ENCODE peak calls at places on chromosomes 2 and 18, in four cellular contexts. J is vagina, P is SK-N-SH, G is transverse colon. C is an unnamed sample.

GRCh38 chr2:68438455-68439303 is 28.4 kb downstream of the FBXO48 start:
- DNase-seq in G (no peak), P (no peak), J (no peak), C (no peak)

GRCh38 chr2:234435836-234436481 is 60.9 kb downstream of the ARL4C start:
- DNase-seq in G (no peak), P (no peak), J (no peak), C (no peak)

GRCh38 chr2:58428286-58428552 is 187.1 kb upstream of the FANCL start:
- DNase-seq in G (no peak), J (no peak), P (no peak), C (no peak)

GRCh38 chr2:104658840-104659591 is 194.9 kb upstream of the POU3F3 start:
- DNase-seq in P (no peak), J (no peak), G (no peak), C (no peak)

GRCh38 chr2:18855027-18855426 is 265.7 kb upstream of the NT5C1B start:
- DNase-seq in G (no peak), P (no peak), J (no peak), C (no peak)

GRCh38 chr18:26479686-26480079 is 68.7 kb downstream of the KCTD1 start:
- DNase-seq in G (no peak), J (no peak), P (no peak), C (no peak)

GRCh38 chr2:237482485-237482884 is 4.6 kb upstream of the MLPH start:
- DNase-seq in P (peak; percentile 58), J (peak; percentile 97), G (peak; percentile 69), C (peak; percentile 93)

GRCh38 chr2:74867841-74868658 is 34.1 kb downstream of the HK2 start:
- DNase-seq in J (no peak), P (no peak), G (no peak), C (no peak)

GRCh38 chr2:88737385-88737784 is 45.9 kb downstream of the RPIA start:
- DNase-seq in J (no peak), P (no peak), G (no peak), C (no peak)

GRCh38 chr2:48104418-48104817 is 198.1 kb upstream of the FBXO11 start:
- DNase-seq in J (no peak), G (no peak), P (no peak), C (no peak)

GRCh38 chr2:68251855-68252406 is 401 bp downstream of the PPP3R1 start:
- DNase-seq in G (peak; percentile 29), P (peak; percentile 71), J (no peak), C (peak; percentile 82)

GRCh38 chr2:217666338-217666737 is 336.5 kb downstream of the TNS1 start:
- DNase-seq in P (no peak), J (no peak), G (no peak), C (peak; percentile 6)

GRCh38 chr2:240774856-240775255 is 45.2 kb downstream of the KIF1A start:
- DNase-seq in G (no peak), P (no peak), J (no peak), C (no peak)

GRCh38 chr2:33904801-33905200 is 305.7 kb upstream of the FAM98A start:
- DNase-seq in P (no peak), J (no peak), G (no peak), C (no peak)

GRCh38 chr2:197934926-197935274 is 130.5 kb downstream of the PLCL1 start:
- DNase-seq in G (no peak), J (no peak), P (no peak), C (no peak)

GRCh38 chr2:43129676-43130547 is 96.5 kb downstream of the ZFP36L2 start:
- DNase-seq in G (peak; percentile 60), P (peak; percentile 44), J (peak; percentile 85), C (no peak)

GRCh38 chr2:100535850-100536249 is 26.9 kb upstream of the PDCL3 start:
- DNase-seq in J (no peak), G (no peak), P (no peak), C (no peak)

GRCh38 chr2:29518988-29519925 is 402.1 kb downstream of the ALK start:
- DNase-seq in G (no peak), P (no peak), J (peak; percentile 56), C (no peak)

GRCh38 chr2:231530099-231531085 is at the start of gene NMUR1:
- DNase-seq in P (peak; percentile 93), G (peak; percentile 67), J (no peak), C (no peak)

GRCh38 chr2:72154386-72154785 is 6.7 kb upstream of the CYP26B1 start:
- DNase-seq in J (peak; percentile 29), G (no peak), P (no peak), C (no peak)

GRCh38 chr18:21853972-21854563 is 113.5 kb downstream of the MIB1 start:
- DNase-seq in G (no peak), J (no peak), P (no peak), C (no peak)

GRCh38 chr2:198129609-198130008 is 325.2 kb downstream of the PLCL1 start:
- DNase-seq in G (no peak), P (no peak), J (no peak), C (no peak)

GRCh38 chr2:219498280-219499057 is at the start of gene GMPPA:
- DNase-seq in G (peak; percentile 98), P (peak; percentile 93), J (peak; percentile 99), C (peak; percentile 98)

GRCh38 chr2:200845194-200845593 is 19.3 kb downstream of the CLK1 start:
- DNase-seq in J (no peak), P (no peak), G (no peak), C (no peak)

GRCh38 chr2:17331636-17332035 is 186.6 kb downstream of the RAD51AP2 start:
- DNase-seq in P (no peak), G (no peak), J (no peak), C (no peak)

GRCh38 chr2:46929612-46930011 is 14.0 kb upstream of the MCFD2 start:
- DNase-seq in P (no peak), J (no peak), G (no peak), C (no peak)

GRCh38 chr2:289362-290089 is 1.6 kb upstream of the ALKAL2 start:
- DNase-seq in G (peak; percentile 32), P (peak; percentile 64), J (no peak), C (no peak)

GRCh38 chr18:30486856-30487255 is 555.7 kb downstream of the DSC3 start:
- DNase-seq in P (no peak), G (no peak), J (no peak), C (no peak)

GRCh38 chr2:42755161-42755900 is 8.6 kb downstream of the OXER1 start:
- DNase-seq in G (no peak), P (peak; percentile 56), J (peak; percentile 84), C (no peak)

GRCh38 chr2:105773568-105773967 is 28.9 kb downstream of the NCK2 start:
- DNase-seq in G (no peak), P (no peak), J (no peak), C (no peak)

GRCh38 chr2:182852090-182852489 is 14.3 kb downstream of the FRZB start:
- DNase-seq in G (no peak), J (no peak), P (no peak), C (no peak)

GRCh38 chr2:20113986-20114938 is 62.8 kb upstream of the LAPTM4A start:
- DNase-seq in G (peak; percentile 41), P (no peak), J (no peak), C (no peak)

GRCh38 chr2:158473719-158474392 is 17.1 kb downstream of the PKP4 start:
- DNase-seq in P (no peak), J (no peak), G (no peak), C (no peak)

GRCh38 chr2:164903944-164904343 is 51.4 kb downstream of the SLC38A11 start:
- DNase-seq in P (no peak), G (no peak), J (no peak), C (no peak)

GRCh38 chr2:208254118-208254870 is 577 bp downstream of the IDH1 start:
- DNase-seq in G (peak; percentile 88), J (peak; percentile 92), P (peak; percentile 90), C (peak; percentile 88)
- TF ChIP-seq POLR2AphosphoS5 in G (no peak), J (no peak), P (no peak), C (no peak)

DNA sequence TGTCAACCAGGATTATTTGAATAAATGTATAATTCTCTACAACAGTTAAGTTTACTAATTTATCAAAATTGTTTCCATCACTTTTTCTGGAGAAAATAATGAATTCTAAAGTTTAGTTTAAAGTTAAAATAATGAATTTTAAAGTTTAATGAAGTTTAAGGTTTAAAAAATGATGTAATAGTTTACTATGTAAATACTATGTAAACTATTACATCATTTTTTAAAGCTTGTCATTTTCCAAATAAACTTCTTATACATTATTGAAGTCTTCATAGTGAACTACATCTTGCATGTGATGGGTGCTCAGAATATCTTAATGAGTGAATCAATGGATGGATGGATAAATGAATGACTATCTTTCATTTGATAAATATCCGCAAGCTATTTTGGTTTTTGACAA is 38.8 kb downstream of the CD28 start:
- DNase-seq in G (no peak), P (no peak), J (no peak), C (no peak)
- H3K4me1 ChIP-seq in G (no peaks in the 10 kb centered on the region), P (peaks cover 11% of the 10 kb centered on the region), J (no peaks in the 10 kb centered on the region), C (peaks cover 3% of the 10 kb centered on the region)

GRCh38 chr2:45728458-45728942 is 77.0 kb downstream of the PRKCE start:
- DNase-seq in P (no peak), G (no peak), J (no peak), C (no peak)

GRCh38 chr2:45732946-45733345 is 81.5 kb downstream of the PRKCE start:
- DNase-seq in P (no peak), J (no peak), G (no peak), C (no peak)

GRCh38 chr2:45731146-45731545 is 79.7 kb downstream of the PRKCE start:
- DNase-seq in P (no peak), G (no peak), J (no peak), C (no peak)

GRCh38 chr2:45732436-45732835 is 81.0 kb downstream of the PRKCE start:
- DNase-seq in G (no peak), P (no peak), J (no peak), C (no peak)

GRCh38 chr2:45729753-45730512 is 78.5 kb downstream of the PRKCE start:
- DNase-seq in P (no peak), G (no peak), J (no peak), C (no peak)
- TF ChIP-seq POLR2AphosphoS5 in P (no peak), G (no peak), J (no peak), C (no peak)

DNA sequence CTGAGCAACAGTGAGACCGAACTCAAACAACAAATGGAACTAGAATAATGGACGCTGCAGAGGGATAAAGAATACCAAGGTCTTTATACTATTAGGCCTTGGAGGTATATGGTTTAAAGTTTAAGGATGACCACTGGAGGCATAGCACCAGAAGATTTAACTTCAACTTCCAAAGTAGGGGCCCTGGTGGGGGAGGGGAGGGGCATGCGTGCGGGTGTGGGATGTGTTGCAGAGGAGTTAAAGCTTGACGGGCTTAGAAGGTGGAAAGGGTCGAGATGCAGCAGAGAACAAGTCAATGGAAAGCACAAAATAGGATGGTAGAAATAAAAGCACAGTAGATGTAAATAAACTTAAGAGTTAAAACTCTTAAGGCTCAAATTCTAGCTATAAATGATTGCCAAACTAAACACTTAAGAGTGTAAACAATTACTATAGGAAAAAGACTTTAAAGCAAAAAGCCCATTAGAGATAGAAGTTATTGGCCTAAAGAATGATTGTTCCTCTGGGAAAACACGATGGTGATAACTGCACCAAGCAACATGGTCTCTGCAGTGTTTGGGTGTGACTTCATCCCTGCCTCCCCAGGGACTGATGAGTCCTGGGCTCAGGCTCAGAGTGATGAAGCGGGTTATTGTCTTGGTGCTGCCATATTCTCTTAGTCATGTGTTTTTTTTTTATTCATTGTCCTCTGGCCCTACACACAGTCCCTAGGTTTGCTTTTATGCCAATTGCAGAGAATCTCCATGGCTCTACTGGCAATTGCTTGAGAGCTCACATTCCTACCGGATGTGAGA is 13.0 kb downstream of the RRM2 start:
- DNase-seq in J (no peak), G (no peak), P (no peak), C (no peak)
- H3K4me1 ChIP-seq in J (no peaks in the 10 kb centered on the region), G (no peaks in the 10 kb centered on the region), P (no peaks in the 10 kb centered on the region), C (no peaks in the 10 kb centered on the region)

GRCh38 chr2:190855245-190855644 is 25.4 kb upstream of the GLS start:
- DNase-seq in J (no peak), P (no peak), G (no peak), C (no peak)
- TF ChIP-seq POLR2AphosphoS5 in J (no peak), P (no peak), G (no peak), C (no peak)

GRCh38 chr18:3824101-3824500 is 374.1 kb downstream of the TGIF1 start:
- DNase-seq in J (no peak), P (no peak), G (no peak), C (no peak)
- H3K4me1 ChIP-seq in J (no peaks in the 10 kb centered on the region), P (peaks cover 11% of the 10 kb centered on the region), G (no peaks in the 10 kb centered on the region), C (no peaks in the 10 kb centered on the region)

C was measured in suprapubic skin.